ENCODE peak calls at places on chromosomes 5 and 9, in ten cellular contexts. One of them, this sample, is unnamed.

GRCh38 chr9:1458503-1458902 is 408.3 kb downstream of the DMRT2 start:
- DNase-seq in stomach: no peak
- DNase-seq in esophagus squamous epithelium: no peak
- DNase-seq in tibial nerve: no peak
- DNase-seq in endothelial cell of umbilical vein: no peak
- DNase-seq in IMR-90: peak; percentile 2
- DNase-seq in heart left ventricle: no peak
- DNase-seq in A549: peak; percentile 14
- DNase-seq in adrenal gland: no peak
- DNase-seq in GM12878: no peak
- DNase-seq in this sample: no peak

GRCh38 chr5:14742427-14743010 is 78.0 kb downstream of the OTULIN start:
- DNase-seq in stomach: no peak
- DNase-seq in esophagus squamous epithelium: no peak
- DNase-seq in tibial nerve: no peak
- DNase-seq in endothelial cell of umbilical vein: no peak
- DNase-seq in IMR-90: no peak
- DNase-seq in heart left ventricle: no peak
- DNase-seq in A549: no peak
- DNase-seq in adrenal gland: no peak
- DNase-seq in GM12878: no peak
- DNase-seq in this sample: no peak

GRCh38 chr9:99029083-99029482 is 75.8 kb upstream of the TGFBR1 start:
- DNase-seq in stomach: no peak
- DNase-seq in esophagus squamous epithelium: no peak
- DNase-seq in tibial nerve: no peak
- DNase-seq in endothelial cell of umbilical vein: no peak
- DNase-seq in IMR-90: no peak
- DNase-seq in heart left ventricle: no peak
- DNase-seq in A549: no peak
- DNase-seq in adrenal gland: no peak
- DNase-seq in GM12878: no peak
- DNase-seq in this sample: no peak

GRCh38 chr9:97848237-97848581 is 4.8 kb upstream of the FOXE1 start:
- DNase-seq in stomach: no peak
- DNase-seq in esophagus squamous epithelium: no peak
- DNase-seq in tibial nerve: no peak
- DNase-seq in endothelial cell of umbilical vein: no peak
- DNase-seq in IMR-90: no peak
- DNase-seq in heart left ventricle: no peak
- DNase-seq in A549: no peak
- DNase-seq in adrenal gland: no peak
- DNase-seq in GM12878: no peak
- DNase-seq in this sample: no peak

GRCh38 chr9:135095470-135096407 is 8.3 kb downstream of the OLFM1 start:
- DNase-seq in stomach: no peak
- DNase-seq in esophagus squamous epithelium: no peak
- DNase-seq in tibial nerve: no peak
- DNase-seq in endothelial cell of umbilical vein: no peak
- DNase-seq in IMR-90: no peak
- DNase-seq in heart left ventricle: no peak
- DNase-seq in A549: no peak
- DNase-seq in adrenal gland: no peak
- DNase-seq in GM12878: no peak
- DNase-seq in this sample: no peak

GRCh38 chr9:122367065-122367464 is 3.8 kb upstream of the PTGS1 start:
- DNase-seq in stomach: no peak
- DNase-seq in esophagus squamous epithelium: no peak
- DNase-seq in tibial nerve: no peak
- DNase-seq in endothelial cell of umbilical vein: no peak
- DNase-seq in IMR-90: no peak
- DNase-seq in heart left ventricle: no peak
- DNase-seq in A549: no peak
- DNase-seq in adrenal gland: no peak
- DNase-seq in GM12878: no peak
- DNase-seq in this sample: no peak

GRCh38 chr5:159936686-159937329 is 20.5 kb downstream of the ADRA1B start:
- DNase-seq in stomach: no peak
- DNase-seq in esophagus squamous epithelium: no peak
- DNase-seq in tibial nerve: no peak
- DNase-seq in endothelial cell of umbilical vein: no peak
- DNase-seq in IMR-90: peak; percentile 15
- DNase-seq in heart left ventricle: peak; percentile 46
- DNase-seq in A549: no peak
- DNase-seq in adrenal gland: peak; percentile 65
- DNase-seq in GM12878: no peak
- DNase-seq in this sample: no peak

GRCh38 chr5:52915176-52915875 is 73.8 kb upstream of the ITGA2 start:
- DNase-seq in stomach: peak; percentile 40
- DNase-seq in esophagus squamous epithelium: no peak
- DNase-seq in tibial nerve: no peak
- DNase-seq in endothelial cell of umbilical vein: peak; percentile 88
- DNase-seq in IMR-90: peak; percentile 75
- DNase-seq in heart left ventricle: peak; percentile 35
- DNase-seq in A549: peak; percentile 80
- DNase-seq in adrenal gland: peak; percentile 47
- DNase-seq in GM12878: peak; percentile 27
- DNase-seq in this sample: peak; percentile 37

GRCh38 chr9:27347889-27348288 is 50.9 kb upstream of the EQTN start:
- DNase-seq in stomach: no peak
- DNase-seq in esophagus squamous epithelium: no peak
- DNase-seq in tibial nerve: no peak
- DNase-seq in endothelial cell of umbilical vein: no peak
- DNase-seq in IMR-90: no peak
- DNase-seq in heart left ventricle: no peak
- DNase-seq in A549: no peak
- DNase-seq in adrenal gland: no peak
- DNase-seq in GM12878: no peak
- DNase-seq in this sample: no peak

GRCh38 chr5:139788294-139788875 is 7.2 kb upstream of the PSD2 start:
- DNase-seq in stomach: no peak
- DNase-seq in esophagus squamous epithelium: no peak
- DNase-seq in tibial nerve: peak; percentile 16
- DNase-seq in endothelial cell of umbilical vein: no peak
- DNase-seq in IMR-90: no peak
- DNase-seq in heart left ventricle: no peak
- DNase-seq in A549: no peak
- DNase-seq in adrenal gland: no peak
- DNase-seq in GM12878: no peak
- DNase-seq in this sample: peak; percentile 25

GRCh38 chr5:61603211-61603908 is 271.3 kb downstream of the ZSWIM6 start:
- DNase-seq in stomach: no peak
- DNase-seq in esophagus squamous epithelium: no peak
- DNase-seq in tibial nerve: no peak
- DNase-seq in endothelial cell of umbilical vein: no peak
- DNase-seq in IMR-90: no peak
- DNase-seq in heart left ventricle: peak; percentile 65
- DNase-seq in A549: peak; percentile 74
- DNase-seq in adrenal gland: peak; percentile 38
- DNase-seq in GM12878: no peak
- DNase-seq in this sample: peak; percentile 46

GRCh38 chr5:157006262-157006661 is 43.2 kb upstream of the TIMD4 start:
- DNase-seq in stomach: no peak
- DNase-seq in esophagus squamous epithelium: no peak
- DNase-seq in tibial nerve: no peak
- DNase-seq in endothelial cell of umbilical vein: no peak
- DNase-seq in IMR-90: no peak
- DNase-seq in heart left ventricle: no peak
- DNase-seq in A549: no peak
- DNase-seq in adrenal gland: no peak
- DNase-seq in GM12878: no peak
- DNase-seq in this sample: no peak

GRCh38 chr5:162852145-162852544 is 585.2 kb upstream of the CCNG1 start:
- DNase-seq in stomach: no peak
- DNase-seq in esophagus squamous epithelium: no peak
- DNase-seq in tibial nerve: no peak
- DNase-seq in endothelial cell of umbilical vein: no peak
- DNase-seq in IMR-90: no peak
- DNase-seq in heart left ventricle: no peak
- DNase-seq in A549: no peak
- DNase-seq in adrenal gland: no peak
- DNase-seq in GM12878: no peak
- DNase-seq in this sample: no peak
- TF ChIP-seq CTCF in stomach: no peak
- TF ChIP-seq CTCF in esophagus squamous epithelium: no peak
- TF ChIP-seq CTCF in tibial nerve: no peak
- TF ChIP-seq CTCF in endothelial cell of umbilical vein: no peak
- TF ChIP-seq CTCF in IMR-90: no peak
- TF ChIP-seq CTCF in heart left ventricle: no peak
- TF ChIP-seq CTCF in A549: no peak
- TF ChIP-seq CTCF in adrenal gland: no peak
- TF ChIP-seq CTCF in GM12878: no peak
- TF ChIP-seq CTCF in this sample: no peak

GRCh38 chr5:148398698-148399121 is 15.0 kb downstream of the FBXO38 start:
- DNase-seq in stomach: no peak
- DNase-seq in esophagus squamous epithelium: no peak
- DNase-seq in tibial nerve: no peak
- DNase-seq in endothelial cell of umbilical vein: peak; percentile 61
- DNase-seq in IMR-90: no peak
- DNase-seq in heart left ventricle: no peak
- DNase-seq in A549: no peak
- DNase-seq in adrenal gland: no peak
- DNase-seq in GM12878: no peak
- DNase-seq in this sample: no peak

GRCh38 chr5:148406406-148406805 is 22.6 kb downstream of the FBXO38 start:
- DNase-seq in stomach: no peak
- DNase-seq in esophagus squamous epithelium: no peak
- DNase-seq in tibial nerve: no peak
- DNase-seq in endothelial cell of umbilical vein: no peak
- DNase-seq in IMR-90: no peak
- DNase-seq in heart left ventricle: no peak
- DNase-seq in A549: no peak
- DNase-seq in adrenal gland: no peak
- DNase-seq in GM12878: no peak
- DNase-seq in this sample: no peak

GRCh38 chr5:148397968-148398595 is 14.3 kb downstream of the FBXO38 start:
- DNase-seq in stomach: no peak
- DNase-seq in esophagus squamous epithelium: no peak
- DNase-seq in tibial nerve: no peak
- DNase-seq in endothelial cell of umbilical vein: no peak
- DNase-seq in IMR-90: no peak
- DNase-seq in heart left ventricle: no peak
- DNase-seq in A549: no peak
- DNase-seq in adrenal gland: no peak
- DNase-seq in GM12878: no peak
- DNase-seq in this sample: peak; percentile 19

GRCh38 chr5:148403344-148403743 is 19.6 kb downstream of the FBXO38 start:
- DNase-seq in stomach: no peak
- DNase-seq in esophagus squamous epithelium: no peak
- DNase-seq in tibial nerve: no peak
- DNase-seq in endothelial cell of umbilical vein: no peak
- DNase-seq in IMR-90: no peak
- DNase-seq in heart left ventricle: no peak
- DNase-seq in A549: no peak
- DNase-seq in adrenal gland: no peak
- DNase-seq in GM12878: no peak
- DNase-seq in this sample: no peak

DNA sequence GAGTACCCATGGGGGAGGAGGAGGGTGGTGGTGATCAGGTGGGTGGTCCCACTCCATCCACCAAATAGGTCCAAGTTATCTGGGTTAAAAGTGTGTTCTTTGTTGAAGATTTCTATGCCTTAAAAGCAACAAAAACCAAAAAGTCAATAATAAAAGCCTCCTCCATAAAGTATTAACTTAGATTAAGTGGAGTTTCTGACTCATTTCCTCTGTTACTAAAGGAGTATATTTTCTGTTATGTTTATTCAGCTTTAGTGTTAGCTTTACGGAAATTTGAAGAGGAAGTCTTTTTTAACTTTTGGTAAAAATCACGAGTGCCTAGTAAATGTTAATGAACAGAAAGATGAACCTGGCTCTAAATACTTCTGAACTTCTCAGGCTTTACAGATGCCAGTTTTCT is 17.8 kb downstream of the FBXO38 start:
- DNase-seq in stomach: no peak
- DNase-seq in esophagus squamous epithelium: no peak
- DNase-seq in tibial nerve: no peak
- DNase-seq in endothelial cell of umbilical vein: peak; percentile 89
- DNase-seq in IMR-90: peak; percentile 48
- DNase-seq in heart left ventricle: no peak
- DNase-seq in A549: no peak
- DNase-seq in adrenal gland: no peak
- DNase-seq in GM12878: no peak
- DNase-seq in this sample: no peak
- H3K4me1 ChIP-seq in stomach: peaks cover 5% of the 10 kb centered on the region
- H3K4me1 ChIP-seq in esophagus squamous epithelium: peaks cover 10% of the 10 kb centered on the region
- H3K4me1 ChIP-seq in tibial nerve: peaks cover 20% of the 10 kb centered on the region
- H3K4me1 ChIP-seq in endothelial cell of umbilical vein: peaks cover 49% of the 10 kb centered on the region
- H3K4me1 ChIP-seq in IMR-90: peaks cover 7% of the 10 kb centered on the region
- H3K4me1 ChIP-seq in heart left ventricle: peaks cover 45% of the 10 kb centered on the region
- H3K4me1 ChIP-seq in A549: peaks cover 14% of the 10 kb centered on the region
- H3K4me1 ChIP-seq in adrenal gland: no peaks in the 10 kb centered on the region
- H3K4me1 ChIP-seq in GM12878: peaks cover 7% of the 10 kb centered on the region
- H3K4me1 ChIP-seq in this sample: peaks cover 19% of the 10 kb centered on the region

GRCh38 chr9:92474569-92474968 is 7.7 kb downstream of the ASPN start:
- DNase-seq in stomach: no peak
- DNase-seq in esophagus squamous epithelium: no peak
- DNase-seq in tibial nerve: no peak
- DNase-seq in endothelial cell of umbilical vein: no peak
- DNase-seq in IMR-90: no peak
- DNase-seq in heart left ventricle: no peak
- DNase-seq in A549: no peak
- DNase-seq in adrenal gland: no peak
- DNase-seq in GM12878: no peak
- DNase-seq in this sample: no peak
- TF ChIP-seq POLR2A in stomach: no peak
- TF ChIP-seq POLR2A in esophagus squamous epithelium: no peak
- TF ChIP-seq POLR2A in tibial nerve: no peak
- TF ChIP-seq POLR2A in endothelial cell of umbilical vein: no peak
- TF ChIP-seq POLR2A in IMR-90: no peak
- TF ChIP-seq POLR2A in heart left ventricle: no peak
- TF ChIP-seq POLR2A in A549: no peak
- TF ChIP-seq POLR2A in adrenal gland: no peak
- TF ChIP-seq POLR2A in GM12878: no peak
- TF ChIP-seq POLR2A in this sample: no peak

DNA sequence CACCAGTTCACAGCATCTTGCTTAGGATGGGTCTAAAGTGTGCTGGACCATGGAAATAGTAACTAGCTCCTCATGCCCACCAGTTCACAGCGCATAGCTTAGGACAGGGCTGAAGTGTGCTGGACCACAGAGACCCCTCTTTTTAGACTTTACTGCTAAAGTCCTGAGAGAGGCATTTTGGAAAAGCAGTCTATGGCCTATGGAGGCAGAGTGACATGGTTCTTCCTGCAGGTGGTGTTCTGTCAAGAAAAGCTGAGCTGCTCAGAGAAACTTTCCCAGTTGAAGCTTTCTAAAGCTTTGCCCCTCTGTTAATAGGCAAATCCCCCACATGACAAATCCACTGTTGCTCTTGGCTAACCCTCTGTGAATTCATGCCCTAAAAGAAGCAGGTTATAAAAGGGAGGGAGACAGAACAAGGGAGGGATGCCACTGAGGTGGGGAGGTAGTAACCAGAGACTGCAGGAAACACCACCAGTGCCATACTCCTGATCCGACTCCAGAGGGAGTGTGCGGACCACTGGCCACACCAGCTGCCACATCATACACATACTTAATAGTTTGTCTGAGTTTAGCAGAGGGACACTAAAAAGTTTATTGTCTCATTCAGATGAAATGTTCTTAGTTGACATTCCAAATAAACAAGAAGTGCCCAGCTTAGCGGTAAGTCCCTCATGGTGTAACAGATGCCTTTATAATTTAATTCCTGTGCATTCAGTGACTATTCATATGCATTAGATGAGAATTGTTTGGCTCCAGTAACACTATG is 236.1 kb upstream of the NFIL3 start:
- DNase-seq in stomach: no peak
- DNase-seq in esophagus squamous epithelium: no peak
- DNase-seq in tibial nerve: no peak
- DNase-seq in endothelial cell of umbilical vein: no peak
- DNase-seq in IMR-90: peak; percentile 55
- DNase-seq in heart left ventricle: no peak
- DNase-seq in A549: peak; percentile 16
- DNase-seq in adrenal gland: no peak
- DNase-seq in GM12878: no peak
- DNase-seq in this sample: no peak
- TF ChIP-seq CTCF in stomach: peak; percentile 47
- TF ChIP-seq CTCF in esophagus squamous epithelium: peak; percentile 34
- TF ChIP-seq CTCF in tibial nerve: peak; percentile 7
- TF ChIP-seq CTCF in endothelial cell of umbilical vein: peak; percentile 37
- TF ChIP-seq CTCF in IMR-90: peak; percentile 67
- TF ChIP-seq CTCF in heart left ventricle: peak; percentile 14
- TF ChIP-seq CTCF in A549: peak; percentile 28
- TF ChIP-seq CTCF in adrenal gland: peak; percentile 22
- TF ChIP-seq CTCF in GM12878: peak; percentile 40
- TF ChIP-seq CTCF in this sample: peak; percentile 29

This sample was measured in body of pancreas.